ENCODE peak calls at places on chromosomes 16 and 17, in six cellular contexts. D is T-helper 2 cell, R is HS-5, W is EH, C is fibroblast of pulmonary artery, J is NCI-H460. X is an unnamed sample.

GRCh38 chr16:58127033-58127556 is 2.1 kb downstream of the CFAP20 start:
- DNase-seq in D (no peak), R (no peak), W (peak), C (peak), J (no peak), X (no peak)

GRCh38 chr17:68805609-68806008 is 149.6 kb downstream of the ABCA8 start:
- DNase-seq in D (no peak), R (no peak), W (no peak), C (no peak), J (no peak), X (no peak)

GRCh38 chr16:67537636-67538591 is 9.3 kb downstream of the RIPOR1 start:
- DNase-seq in D (peak), R (no peak), W (peak), C (peak), J (no peak), X (no peak)

GRCh38 chr16:70410736-70411135 is 28.2 kb downstream of the ST3GAL2 start:
- DNase-seq in D (no peak), R (no peak), W (no peak), C (no peak), J (no peak), X (no peak)

GRCh38 chr17:4934173-4934979 is 2.3 kb downstream of the GP1BA start:
- DNase-seq in D (no peak), R (no peak), W (peak), C (peak), J (no peak), X (no peak)

GRCh38 chr16:63690267-63690666 is 1431.6 kb downstream of the CDH11 start:
- DNase-seq in D (no peak), R (no peak), W (no peak), C (no peak), J (no peak), X (no peak)

GRCh38 chr16:13351651-13352217 is 450.3 kb downstream of the SHISA9 start:
- DNase-seq in D (no peak), R (no peak), W (no peak), C (no peak), J (no peak), X (no peak)

GRCh38 chr17:83189013-83189672 is 109.7 kb downstream of the METRNL start:
- DNase-seq in D (no peak), R (no peak), W (no peak), C (no peak), J (no peak), X (no peak)

GRCh38 chr16:57736419-57737281 is 1.1 kb downstream of the KATNB1 start:
- DNase-seq in D (no peak), R (peak), W (peak), C (peak), J (peak), X (no peak)